ENCODE peak calls at places on chromosomes 5 and 9, in eight cellular contexts. U, K, I, N, A, X, T and S are unnamed samples.

GRCh38 chr9:21746550-21746949 is 55.9 kb upstream of the MTAP start:
- DNase-seq in U (no peak), K (no peak), I (no peak), N (no peak), A (no peak), X (no peak), T (no peak), S (no peak)

GRCh38 chr9:126126012-126126411 is 200.6 kb upstream of the MVB12B start:
- DNase-seq in U (no peak), K (no peak), I (no peak), N (peak; percentile 6), A (no peak), X (no peak), T (no peak), S (no peak)

GRCh38 chr5:178630475-178630930 is 3.7 kb upstream of the CLK4 start:
- DNase-seq in U (no peak), K (no peak), I (no peak), N (no peak), A (no peak), X (no peak), T (no peak), S (no peak)

GRCh38 chr9:88313364-88314220 is 74.7 kb upstream of the SPIN1 start:
- DNase-seq in U (no peak), K (no peak), I (no peak), N (no peak), A (no peak), X (no peak), T (no peak), S (no peak)

GRCh38 chr5:33401482-33402390 is 39.0 kb upstream of the TARS1 start:
- DNase-seq in U (no peak), K (no peak), I (no peak), N (no peak), A (no peak), X (no peak), T (no peak), S (no peak)

GRCh38 chr5:78717674-78718073 is 69.1 kb upstream of the LHFPL2 start:
- DNase-seq in U (no peak), K (no peak), I (no peak), N (no peak), A (no peak), X (no peak), T (no peak), S (no peak)

GRCh38 chr9:72790934-72791333 is 161.9 kb downstream of the ALDH1A1 start:
- DNase-seq in U (no peak), K (no peak), I (no peak), N (no peak), A (no peak), X (no peak), T (no peak), S (no peak)

GRCh38 chr9:123349691-123350480 is 6.1 kb upstream of the CRB2 start:
- DNase-seq in U (peak; percentile 49), K (peak; percentile 42), I (no peak), N (peak; percentile 60), A (no peak), X (peak; percentile 49), T (peak; percentile 79), S (no peak)

GRCh38 chr5:93221-93980 is 1.4 kb downstream of the PLEKHG4B start:
- DNase-seq in U (no peak), K (no peak), I (no peak), N (no peak), A (no peak), X (no peak), T (no peak), S (no peak)

GRCh38 chr9:114503522-114504340 is 1.5 kb downstream of the WHRN start:
- DNase-seq in U (peak; percentile 20), K (no peak), I (peak; percentile 32), N (no peak), A (no peak), X (no peak), T (no peak), S (no peak)

GRCh38 chr5:132679717-132680380 is 6.1 kb downstream of the IL4 start:
- DNase-seq in U (no peak), K (no peak), I (no peak), N (no peak), A (no peak), X (no peak), T (no peak), S (no peak)

GRCh38 chr5:144427871-144428270 is 257.2 kb downstream of the KCTD16 start:
- DNase-seq in U (no peak), K (no peak), I (no peak), N (no peak), A (no peak), X (no peak), T (no peak), S (no peak)

GRCh38 chr9:33468215-33468730 is 5.5 kb downstream of the NOL6 start:
- DNase-seq in U (no peak), K (no peak), I (no peak), N (no peak), A (no peak), X (no peak), T (no peak), S (no peak)

GRCh38 chr9:110189559-110190311 is 18.2 kb downstream of the C9orf152 start:
- DNase-seq in U (no peak), K (no peak), I (no peak), N (no peak), A (no peak), X (no peak), T (no peak), S (no peak)

GRCh38 chr5:142166754-142167153 is 58.2 kb downstream of the NDFIP1 start:
- DNase-seq in U (no peak), K (no peak), I (no peak), N (no peak), A (no peak), X (no peak), T (no peak), S (no peak)

GRCh38 chr9:69023650-69024049 is 9.7 kb upstream of the PRKACG start:
- DNase-seq in U (peak; percentile 52), K (no peak), I (no peak), N (no peak), A (no peak), X (peak; percentile 78), T (no peak), S (no peak)